ENCODE peak calls at places on chromosome 17, in eight cellular contexts. U, N, Q, T, Z, L, X and E are unnamed samples.

GRCh38 chr17:55478971-55479370 is 32.3 kb downstream of the SMIM36 start:
- DNase-seq in U (no peak), N (no peak), Q (no peak), T (no peak), Z (no peak), L (no peak), X (no peak), E (no peak)

GRCh38 chr17:28895794-28896447 is 1.6 kb downstream of the FLOT2 start:
- DNase-seq in U (no peak), N (no peak), Q (no peak), T (no peak), Z (no peak), L (no peak), X (no peak), E (no peak)

GRCh38 chr17:1713878-1714487 is 3.8 kb upstream of the TLCD2 start:
- DNase-seq in U (no peak), N (peak), Q (peak), T (no peak), Z (peak), L (peak), X (no peak), E (peak)

GRCh38 chr17:74274060-74274702 is at the start of gene DNAI2:
- DNase-seq in U (no peak), N (no peak), Q (peak), T (peak), Z (no peak), L (no peak), X (no peak), E (no peak)

GRCh38 chr17:50638851-50639767 is 4.4 kb downstream of the ABCC3 start:
- DNase-seq in U (peak), N (peak), Q (peak), T (peak), Z (peak), L (peak), X (peak), E (peak)

GRCh38 chr17:75301031-75301430 is 11.8 kb upstream of the SLC25A19 start:
- DNase-seq in U (no peak), N (no peak), Q (no peak), T (no peak), Z (no peak), L (no peak), X (no peak), E (no peak)

GRCh38 chr17:9185142-9185541 is 163.8 kb downstream of the NTN1 start:
- DNase-seq in U (no peak), N (no peak), Q (no peak), T (no peak), Z (no peak), L (no peak), X (no peak), E (no peak)

GRCh38 chr17:68318103-68318991 is 27.1 kb downstream of the ARSG start:
- DNase-seq in U (no peak), N (peak), Q (no peak), T (no peak), Z (no peak), L (peak), X (no peak), E (peak)

GRCh38 chr17:75783803-75784472 is 668 bp upstream of the UNK start:
- DNase-seq in U (no peak), N (no peak), Q (peak), T (no peak), Z (no peak), L (no peak), X (no peak), E (no peak)

GRCh38 chr17:77609553-77610517 is 348.7 kb upstream of the TNRC6C start:
- DNase-seq in U (no peak), N (no peak), Q (peak), T (no peak), Z (peak), L (peak), X (no peak), E (no peak)

GRCh38 chr17:38907930-38908675 is 17.3 kb upstream of the LASP1NB start:
- DNase-seq in U (peak), N (no peak), Q (no peak), T (no peak), Z (no peak), L (no peak), X (no peak), E (no peak)
- TF ChIP-seq CTCF in U (no peak), N (no peak), Q (no peak), T (no peak), Z (no peak), L (no peak), X (no peak), E (no peak)

DNA sequence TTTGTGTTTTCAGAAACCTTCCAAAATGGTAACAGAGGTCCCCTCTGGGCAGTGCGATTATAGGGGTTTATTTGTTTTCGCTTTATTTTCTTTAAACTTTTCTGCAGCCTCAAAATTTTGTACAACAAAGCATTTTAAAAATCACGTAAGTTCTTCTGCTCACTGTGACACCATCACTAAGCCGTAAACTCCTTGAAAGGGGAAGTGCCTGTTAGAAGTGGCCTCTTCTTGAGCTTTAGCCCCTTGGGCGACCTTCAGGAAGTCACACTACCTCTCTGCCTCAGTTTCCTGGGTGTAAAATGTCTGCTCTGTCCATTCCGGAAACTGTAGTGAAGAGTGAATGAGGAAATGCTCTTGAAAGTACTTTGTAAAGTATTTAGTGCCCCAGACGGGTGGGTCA is 26.6 kb downstream of the ARHGAP27 start:
- DNase-seq in U (no peak), N (no peak), Q (no peak), T (no peak), Z (no peak), L (no peak), X (no peak), E (no peak)
- H3K4me3 ChIP-seq in U (no peak), N (no peak), Q (peak), T (no peak), Z (no peak), L (no peak), X (no peak), E (no peak)

GRCh38 chr17:27568811-27569210 is 62.2 kb upstream of the LGALS9 start:
- DNase-seq in U (no peak), N (no peak), Q (no peak), T (no peak), Z (no peak), L (no peak), X (no peak), E (no peak)

GRCh38 chr17:27568216-27568615 is 62.8 kb upstream of the LGALS9 start:
- DNase-seq in U (no peak), N (no peak), Q (no peak), T (no peak), Z (no peak), L (no peak), X (no peak), E (no peak)

GRCh38 chr17:27570578-27570914 is 60.4 kb upstream of the LGALS9 start:
- DNase-seq in U (no peak), N (no peak), Q (no peak), T (no peak), Z (no peak), L (no peak), X (no peak), E (no peak)

GRCh38 chr17:27569884-27570577 is 61.0 kb upstream of the LGALS9 start:
- DNase-seq in U (no peak), N (no peak), Q (peak), T (no peak), Z (no peak), L (no peak), X (no peak), E (no peak)

GRCh38 chr17:27569257-27569722 is 61.7 kb upstream of the LGALS9 start:
- DNase-seq in U (no peak), N (no peak), Q (no peak), T (no peak), Z (no peak), L (no peak), X (no peak), E (peak)
- TF ChIP-seq CTCF in U (peak), N (peak), Q (peak), T (peak), Z (peak), L (peak), X (no peak), E (peak)

GRCh38 chr17:40075216-40076100 is 12.7 kb downstream of the THRA start:
- DNase-seq in U (peak), N (peak), Q (peak), T (peak), Z (peak), L (peak), X (peak), E (peak)
- H3K4me3 ChIP-seq in U (peak), N (no peak), Q (no peak), T (no peak), Z (no peak), L (no peak), X (no peak), E (no peak)

GRCh38 chr17:7555320-7555948 is 3.1 kb upstream of the TNFSF13 start:
- DNase-seq in U (no peak), N (no peak), Q (no peak), T (no peak), Z (peak), L (no peak), X (no peak), E (no peak)
- TF ChIP-seq CTCF in U (no peak), N (peak), Q (no peak), T (no peak), Z (no peak), L (peak), X (no peak), E (peak)

GRCh38 chr17:4557626-4558310 is 2.6 kb upstream of the MYBBP1A start:
- DNase-seq in U (no peak), N (no peak), Q (no peak), T (no peak), Z (no peak), L (no peak), X (no peak), E (no peak)

GRCh38 chr17:4556996-4557395 is 1.8 kb upstream of the MYBBP1A start:
- DNase-seq in U (no peak), N (no peak), Q (no peak), T (no peak), Z (no peak), L (no peak), X (no peak), E (no peak)

GRCh38 chr17:4554997-4555799 is at the start of gene MYBBP1A:
- DNase-seq in U (peak), N (peak), Q (peak), T (peak), Z (peak), L (peak), X (peak), E (peak)

GRCh38 chr17:4554441-4554996 is 665 bp downstream of the MYBBP1A start:
- DNase-seq in U (no peak), N (no peak), Q (no peak), T (no peak), Z (no peak), L (no peak), X (no peak), E (no peak)

DNA sequence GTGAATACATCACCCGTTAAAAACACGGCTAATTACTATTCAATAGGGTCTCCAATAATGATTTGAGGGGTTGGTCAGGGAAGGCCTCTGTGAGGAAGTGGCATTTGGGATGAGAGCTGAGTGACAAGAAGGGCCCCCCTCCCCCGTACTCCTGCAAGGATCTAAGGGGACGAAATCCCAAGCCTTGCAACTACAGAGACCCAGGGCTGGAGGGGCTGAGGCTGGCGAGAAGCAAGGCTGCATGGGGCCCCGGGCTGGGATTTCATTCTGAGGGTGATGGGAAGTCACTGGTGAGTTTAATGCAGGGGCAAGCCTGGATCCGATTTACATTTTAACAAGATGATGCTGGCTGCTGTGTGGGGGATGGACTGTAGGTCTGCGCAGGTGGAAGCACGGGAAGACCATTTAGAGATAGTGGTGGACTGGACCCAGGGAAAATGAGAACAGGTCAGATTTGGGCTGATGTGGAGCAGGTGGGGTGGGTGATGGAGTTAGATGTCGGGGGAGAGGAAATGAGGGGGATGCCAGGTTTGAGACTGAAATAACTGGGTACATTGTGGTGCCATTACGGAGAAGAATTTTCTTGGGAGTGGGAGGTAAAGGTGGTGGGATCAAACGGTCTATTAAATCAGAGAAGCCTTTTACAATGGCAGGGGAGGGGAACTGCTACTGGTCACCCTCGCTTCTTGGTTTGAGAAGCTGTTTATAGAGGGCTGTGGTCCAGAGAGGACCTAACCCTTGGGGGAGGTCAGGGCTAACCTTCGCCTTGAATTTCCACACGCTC is 871 bp upstream of the MYBBP1A start:
- DNase-seq in U (no peak), N (no peak), Q (no peak), T (no peak), Z (no peak), L (no peak), X (no peak), E (no peak)
- H3K4me3 ChIP-seq in U (peak), N (peak), Q (peak), T (peak), Z (peak), L (peak), X (no peak), E (peak)

GRCh38 chr17:47791025-47791424 is 30.6 kb downstream of the OSBPL7 start:
- DNase-seq in U (no peak), N (no peak), Q (no peak), T (no peak), Z (no peak), L (no peak), X (no peak), E (no peak)

GRCh38 chr17:47792457-47792856 is 29.1 kb downstream of the OSBPL7 start:
- DNase-seq in U (no peak), N (no peak), Q (no peak), T (no peak), Z (no peak), L (no peak), X (no peak), E (no peak)

GRCh38 chr17:47785538-47786123 is 36.0 kb downstream of the OSBPL7 start:
- DNase-seq in U (no peak), N (peak), Q (no peak), T (no peak), Z (no peak), L (no peak), X (no peak), E (peak)

GRCh38 chr17:47792979-47793378 is 28.6 kb downstream of the OSBPL7 start:
- DNase-seq in U (no peak), N (no peak), Q (no peak), T (no peak), Z (no peak), L (no peak), X (no peak), E (no peak)

GRCh38 chr17:47789611-47790520 is 31.7 kb downstream of the OSBPL7 start:
- DNase-seq in U (peak), N (peak), Q (peak), T (no peak), Z (peak), L (peak), X (no peak), E (peak)
- TF ChIP-seq CTCF in U (peak), N (peak), Q (peak), T (peak), Z (no peak), L (peak), X (no peak), E (peak)

GRCh38 chr17:48427598-48427997 is 2.4 kb downstream of the SKAP1 start:
- DNase-seq in U (no peak), N (no peak), Q (peak), T (no peak), Z (no peak), L (no peak), X (no peak), E (no peak)
- H3K4me3 ChIP-seq in U (no peak), N (no peak), Q (no peak), T (no peak), Z (no peak), L (no peak), X (no peak), E (no peak)

DNA sequence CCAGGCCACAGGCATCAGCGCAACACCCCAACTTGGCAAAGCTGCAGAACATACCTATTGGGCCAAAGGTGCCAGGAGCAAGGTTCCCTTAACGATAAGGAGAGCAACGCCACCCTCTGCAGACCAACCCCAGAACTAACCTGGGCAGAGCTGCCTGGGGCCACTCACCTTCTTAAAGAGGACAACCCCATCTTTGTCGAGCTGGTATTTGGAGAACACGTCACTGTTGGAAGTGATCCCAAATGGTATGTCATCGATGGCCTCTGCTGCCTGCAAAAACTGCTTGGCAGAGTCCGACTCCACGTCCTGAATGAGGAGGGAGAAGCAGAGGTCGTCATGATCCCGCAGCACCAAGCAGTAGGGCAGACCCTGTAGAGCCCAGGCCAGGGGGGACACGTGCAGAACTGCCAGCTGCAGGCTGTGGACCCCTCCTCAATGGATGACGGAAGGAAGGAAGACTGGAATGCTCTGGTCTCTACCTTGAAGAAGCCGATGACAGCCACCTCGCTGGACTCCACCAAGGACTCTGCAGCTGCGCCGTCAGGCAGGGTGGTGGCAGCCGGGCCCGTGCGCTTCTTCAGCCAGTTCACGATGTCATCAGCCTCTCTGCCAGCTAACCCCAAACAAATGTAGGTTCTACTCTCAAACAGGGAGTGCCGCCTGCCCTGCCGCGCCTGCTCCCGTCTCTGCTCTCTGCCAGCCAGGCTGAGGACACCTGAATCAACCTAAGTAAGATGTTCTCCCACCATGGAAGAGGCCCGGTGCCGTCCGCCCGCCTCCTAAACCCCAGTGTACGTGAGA is 5.2 kb downstream of the P4HB start:
- DNase-seq in U (no peak), N (no peak), Q (no peak), T (no peak), Z (no peak), L (peak), X (no peak), E (peak)
- TF ChIP-seq CTCF in U (peak), N (no peak), Q (no peak), T (no peak), Z (no peak), L (no peak), X (no peak), E (peak)